ENCODE peak calls at places on chromosome 11, in seven cellular contexts. N is CD4-positive, alpha-beta T cell; P is coronary artery; J is GM23248; K is IMR-90; G is HCT116; Z is pancreas. M is an unnamed sample.

GRCh38 chr11:2944953-2945756 is 15.9 kb upstream of the PHLDA2 start:
- DNase-seq in N (no peak), P (peak), J (peak), K (peak), G (no peak), Z (peak), M (no peak)

GRCh38 chr11:14773755-14774154 is 118.3 kb downstream of the CYP2R1 start:
- DNase-seq in N (no peak), P (no peak), J (peak), K (peak), G (no peak), Z (no peak), M (no peak)

GRCh38 chr11:76085321-76085720 is 121.0 kb downstream of the WNT11 start:
- DNase-seq in N (no peak), P (no peak), J (no peak), K (no peak), G (no peak), Z (no peak), M (no peak)

GRCh38 chr11:130118636-130119387 is 40.8 kb upstream of the ST14 start:
- DNase-seq in N (no peak), P (no peak), J (no peak), K (no peak), G (no peak), Z (no peak), M (no peak)

GRCh38 chr11:36693139-36693845 is 95.3 kb upstream of the RAG2 start:
- DNase-seq in N (no peak), P (no peak), J (no peak), K (no peak), G (no peak), Z (no peak), M (no peak)

GRCh38 chr11:76208829-76209670 is 2.7 kb upstream of the WNT11 start:
- DNase-seq in N (peak), P (peak), J (peak), K (peak), G (no peak), Z (peak), M (no peak)

GRCh38 chr11:94823127-94823732 is 55.1 kb downstream of the AMOTL1 start:
- DNase-seq in N (no peak), P (no peak), J (no peak), K (no peak), G (no peak), Z (no peak), M (no peak)

GRCh38 chr11:9858822-9859221 is 194.9 kb downstream of the SWAP70 start:
- DNase-seq in N (no peak), P (no peak), J (peak), K (peak), G (no peak), Z (no peak), M (no peak)

GRCh38 chr11:9738126-9738525 is 74.2 kb downstream of the SWAP70 start:
- DNase-seq in N (no peak), P (no peak), J (no peak), K (no peak), G (no peak), Z (no peak), M (no peak)

GRCh38 chr11:107505667-107506066 is 48.0 kb upstream of the CWF19L2 start:
- DNase-seq in N (no peak), P (no peak), J (no peak), K (no peak), G (no peak), Z (no peak), M (no peak)

GRCh38 chr11:117934526-117935307 is 5.5 kb upstream of the TMPRSS13 start:
- DNase-seq in N (no peak), P (peak), J (no peak), K (no peak), G (no peak), Z (no peak), M (no peak)

GRCh38 chr11:19311306-19312030 is 70.7 kb upstream of the E2F8 start:
- DNase-seq in N (no peak), P (no peak), J (peak), K (peak), G (peak), Z (peak), M (no peak)

GRCh38 chr11:57775474-57775873 is 13.9 kb downstream of the CTNND1 start:
- DNase-seq in N (no peak), P (no peak), J (peak), K (no peak), G (no peak), Z (no peak), M (no peak)

GRCh38 chr11:133784359-133784758 is 61.0 kb downstream of the SPATA19 start:
- DNase-seq in N (no peak), P (no peak), J (no peak), K (no peak), G (no peak), Z (no peak), M (no peak)

GRCh38 chr11:59556115-59556882 is 45.0 kb downstream of the OR4D9 start:
- DNase-seq in N (peak), P (peak), J (peak), K (peak), G (peak), Z (peak), M (no peak)

GRCh38 chr11:78676026-78676557 is 101.4 kb upstream of the NARS2 start:
- DNase-seq in N (no peak), P (no peak), J (no peak), K (no peak), G (no peak), Z (no peak), M (no peak)

GRCh38 chr11:14054708-14055107 is 92.2 kb downstream of the SPON1 start:
- DNase-seq in N (no peak), P (no peak), J (peak), K (no peak), G (no peak), Z (no peak), M (no peak)

GRCh38 chr11:14741195-14741594 is 97.6 kb downstream of the PDE3B start:
- DNase-seq in N (no peak), P (no peak), J (no peak), K (no peak), G (no peak), Z (no peak), M (no peak)

GRCh38 chr11:125170001-125170405 is 5.5 kb downstream of the PKNOX2 start:
- DNase-seq in N (no peak), P (peak), J (no peak), K (peak), G (no peak), Z (no peak), M (no peak)

GRCh38 chr11:11346249-11346648 is 6.8 kb downstream of the CSNK2A3 start:
- DNase-seq in N (no peak), P (no peak), J (no peak), K (no peak), G (no peak), Z (no peak), M (no peak)

GRCh38 chr11:82818399-82819043 is 81.7 kb downstream of the PRCP start:
- DNase-seq in N (no peak), P (no peak), J (no peak), K (no peak), G (no peak), Z (no peak), M (no peak)

GRCh38 chr11:44949160-44950035 is 1.3 kb downstream of the TP53I11 start:
- DNase-seq in N (no peak), P (no peak), J (peak), K (peak), G (no peak), Z (peak), M (no peak)

GRCh38 chr11:31419669-31420068 is 50.0 kb downstream of the DNAJC24 start:
- DNase-seq in N (no peak), P (no peak), J (no peak), K (peak), G (no peak), Z (no peak), M (no peak)

GRCh38 chr11:111128471-111128870 is 117.1 kb upstream of the POU2AF2 start:
- DNase-seq in N (no peak), P (no peak), J (no peak), K (no peak), G (no peak), Z (no peak), M (no peak)

GRCh38 chr11:78446210-78446609 is 28.6 kb upstream of the GAB2 start:
- DNase-seq in N (no peak), P (no peak), J (no peak), K (no peak), G (no peak), Z (no peak), M (no peak)

GRCh38 chr11:47532597-47533213 is 20.2 kb downstream of the CELF1 start:
- DNase-seq in N (no peak), P (no peak), J (peak), K (peak), G (no peak), Z (no peak), M (no peak)

GRCh38 chr11:43779306-43779705 is 98.8 kb downstream of the HSD17B12 start:
- DNase-seq in N (no peak), P (no peak), J (peak), K (no peak), G (no peak), Z (no peak), M (no peak)

GRCh38 chr11:64722141-64723050 is 601 bp downstream of the NRXN2 start:
- DNase-seq in N (no peak), P (no peak), J (no peak), K (no peak), G (no peak), Z (no peak), M (no peak)

GRCh38 chr11:132058211-132058772 is 687.9 kb downstream of the NTM start:
- DNase-seq in N (no peak), P (no peak), J (peak), K (peak), G (no peak), Z (no peak), M (no peak)

GRCh38 chr11:128525411-128526243 is 61.7 kb downstream of the ETS1 start:
- DNase-seq in N (no peak), P (no peak), J (peak), K (peak), G (no peak), Z (no peak), M (no peak)

GRCh38 chr11:63866211-63866610 is 27.3 kb downstream of the MARK2 start:
- DNase-seq in N (peak), P (no peak), J (peak), K (peak), G (no peak), Z (peak), M (no peak)

GRCh38 chr11:96149743-96150555 is 193.0 kb downstream of the MAML2 start:
- DNase-seq in N (no peak), P (no peak), J (peak), K (peak), G (no peak), Z (no peak), M (no peak)

DNA sequence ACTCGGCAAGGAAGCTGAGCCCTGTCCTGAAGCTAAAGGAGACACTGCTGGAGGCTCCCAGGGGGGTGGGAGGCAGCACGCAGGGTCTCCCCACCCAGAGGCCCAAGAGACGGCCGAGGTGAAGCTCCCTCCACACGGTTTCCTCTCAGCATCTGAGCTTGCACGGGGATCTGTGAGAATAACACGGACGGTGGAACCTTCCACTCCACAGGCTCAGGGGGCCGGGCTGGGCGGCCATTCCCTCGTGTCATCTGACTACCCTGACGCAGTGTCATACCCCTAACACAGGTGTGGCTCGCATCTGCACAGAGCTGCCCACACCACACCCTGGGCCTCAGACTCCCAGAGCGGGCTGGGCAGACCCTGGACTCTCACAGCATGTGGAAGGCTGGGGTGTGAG is 409.7 kb downstream of the SHANK2 start:
- DNase-seq in N (no peak), P (no peak), J (no peak), K (no peak), G (no peak), Z (no peak), M (no peak)
- H3K27ac ChIP-seq in N (no peak), P (no peak), J (no peak), K (no peak), G (no peak), Z (no peak), M (no peak)

GRCh38 chr11:66880484-66881211 is 23.8 kb downstream of the LRFN4 start:
- DNase-seq in N (no peak), P (no peak), J (no peak), K (peak), G (no peak), Z (no peak), M (peak)

GRCh38 chr11:66879583-66879982 is 22.7 kb downstream of the LRFN4 start:
- DNase-seq in N (no peak), P (no peak), J (no peak), K (no peak), G (no peak), Z (no peak), M (no peak)

GRCh38 chr11:66881927-66882452 is 25.1 kb downstream of the LRFN4 start:
- DNase-seq in N (no peak), P (no peak), J (no peak), K (no peak), G (no peak), Z (no peak), M (no peak)

GRCh38 chr11:66882540-66882939 is 25.7 kb downstream of the LRFN4 start:
- DNase-seq in N (no peak), P (no peak), J (no peak), K (no peak), G (no peak), Z (no peak), M (no peak)

DNA sequence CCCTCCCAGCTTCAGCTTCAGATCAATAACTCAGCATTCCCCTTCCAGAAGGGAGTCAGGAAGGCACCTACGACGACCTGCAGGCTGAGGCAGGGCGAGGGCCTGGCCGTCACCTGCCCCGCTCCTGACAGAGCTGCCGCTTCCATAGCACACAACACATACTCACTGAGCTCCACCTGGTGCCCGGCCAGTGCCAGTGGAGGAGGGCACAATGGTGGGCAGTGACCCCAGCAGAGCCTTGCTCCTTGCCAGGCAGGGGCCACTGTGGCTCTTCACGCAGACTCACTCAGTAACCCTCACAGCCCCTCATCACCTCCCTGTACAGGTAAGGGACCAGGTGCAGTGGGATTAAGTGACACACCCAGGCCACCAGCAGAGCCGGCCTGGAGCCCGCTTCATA is 24.6 kb downstream of the LRFN4 start:
- DNase-seq in N (no peak), P (no peak), J (no peak), K (no peak), G (no peak), Z (no peak), M (no peak)
- H3K27ac ChIP-seq in N (no peak), P (no peak), J (no peak), K (no peak), G (no peak), Z (no peak), M (no peak)

GRCh38 chr11:21460082-21460481 is 732.8 kb upstream of the ANO5 start:
- DNase-seq in N (no peak), P (no peak), J (no peak), K (no peak), G (no peak), Z (no peak), M (no peak)
- H3K27ac ChIP-seq in N (no peak), P (no peak), J (no peak), K (no peak), G (no peak), Z (no peak), M (no peak)

DNA sequence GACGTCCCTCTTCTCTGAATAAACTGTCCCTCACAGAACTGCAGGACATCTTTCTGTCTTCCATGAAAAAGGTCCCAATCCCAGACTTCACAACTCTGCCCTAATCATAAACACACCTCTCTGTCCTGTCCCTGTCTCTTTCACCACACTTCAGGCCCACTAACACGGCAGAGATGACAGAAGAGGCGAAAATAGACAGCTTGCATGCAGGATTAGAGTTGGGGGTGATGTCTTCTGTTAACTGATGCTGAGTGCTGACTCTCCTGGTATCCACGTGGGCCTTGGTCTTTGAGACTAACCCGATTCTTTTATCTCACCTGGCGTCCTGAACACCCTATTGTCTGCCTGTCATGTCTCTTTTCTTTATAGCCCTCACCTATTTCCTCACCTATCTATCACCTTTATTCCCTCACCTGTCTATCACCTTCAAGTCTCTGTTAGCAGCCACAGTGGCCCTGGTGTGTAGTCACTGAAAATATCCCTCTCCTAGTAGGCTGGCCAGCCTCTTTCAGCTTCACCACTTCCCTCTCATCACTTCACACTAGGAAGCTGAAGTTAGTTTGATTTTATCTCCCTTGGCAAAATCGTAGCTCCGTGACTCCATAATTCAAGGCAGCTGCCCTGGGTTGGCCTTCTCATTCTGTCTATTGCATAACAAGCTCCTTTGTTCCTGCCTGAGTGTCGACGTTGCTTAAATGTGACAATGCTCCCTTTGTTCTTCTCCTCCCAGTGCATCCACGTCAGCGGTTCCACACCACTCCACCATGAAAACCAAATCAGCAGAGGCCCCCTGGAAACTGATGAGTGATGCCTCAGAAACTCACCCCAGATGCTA is 30.6 kb upstream of the DRD2 start:
- DNase-seq in N (no peak), P (peak), J (peak), K (peak), G (peak), Z (no peak), M (peak)
- H3K27ac ChIP-seq in N (no peak), P (no peak), J (peak), K (no peak), G (no peak), Z (no peak), M (peak)

GRCh38 chr11:85825590-85825989 is 14.6 kb upstream of the SYTL2 start:
- DNase-seq in N (no peak), P (no peak), J (no peak), K (no peak), G (no peak), Z (no peak), M (no peak)

GRCh38 chr11:85826096-85826855 is 15.3 kb upstream of the SYTL2 start:
- DNase-seq in N (no peak), P (no peak), J (peak), K (peak), G (no peak), Z (no peak), M (no peak)

GRCh38 chr11:85828640-85828978 is 17.7 kb upstream of the SYTL2 start:
- DNase-seq in N (no peak), P (no peak), J (no peak), K (no peak), G (no peak), Z (no peak), M (no peak)

GRCh38 chr11:85829172-85829571 is 18.2 kb upstream of the SYTL2 start:
- DNase-seq in N (no peak), P (no peak), J (no peak), K (no peak), G (no peak), Z (no peak), M (no peak)

DNA sequence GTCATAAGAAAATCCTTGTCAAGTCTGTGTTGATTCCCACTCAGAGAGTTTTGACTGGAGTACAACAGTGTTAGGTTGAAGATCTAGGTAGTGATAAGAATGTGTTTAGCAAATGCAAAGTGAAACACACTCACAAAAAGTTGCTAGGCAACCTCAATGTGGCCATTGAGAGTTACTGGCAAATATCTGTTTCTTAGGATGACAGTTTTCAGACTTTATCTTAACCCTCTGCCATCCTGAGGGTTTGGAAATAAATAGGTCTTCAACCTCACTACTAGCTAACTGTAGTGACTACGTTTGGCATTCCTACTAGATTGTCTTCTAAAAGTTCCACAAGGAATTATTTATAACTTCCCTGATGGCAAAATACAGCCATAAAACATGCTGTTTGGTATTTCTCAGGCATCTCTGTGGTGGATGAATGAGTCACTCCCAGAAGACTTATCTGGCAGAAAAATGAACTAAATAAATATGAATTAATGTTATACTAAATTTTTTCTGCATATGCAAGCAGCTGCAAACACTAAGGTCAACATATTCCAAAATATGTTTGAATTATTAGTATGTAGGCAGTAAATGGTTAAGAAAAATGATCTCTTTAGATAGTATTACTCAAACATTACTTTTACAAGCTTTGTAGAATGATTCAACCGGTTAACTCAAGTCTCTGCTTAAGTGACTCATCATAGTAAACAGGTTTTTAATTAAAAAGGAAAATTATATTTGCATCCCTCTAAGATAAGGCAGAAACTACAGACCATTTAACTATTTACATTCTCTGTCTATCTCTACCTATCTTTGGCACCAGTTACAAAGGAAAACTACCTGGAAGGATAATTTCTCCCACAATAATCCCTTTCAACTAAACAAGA is 17.1 kb upstream of the SYTL2 start:
- DNase-seq in N (peak), P (no peak), J (peak), K (peak), G (peak), Z (no peak), M (peak)
- H3K27ac ChIP-seq in N (peak), P (peak), J (peak), K (peak), G (peak), Z (peak), M (peak)

GRCh38 chr11:33779849-33780528 is 5.7 kb upstream of the FBXO3 start:
- DNase-seq in N (no peak), P (no peak), J (peak), K (peak), G (no peak), Z (no peak), M (no peak)
- H3K27ac ChIP-seq in N (no peak), P (no peak), J (peak), K (no peak), G (no peak), Z (no peak), M (no peak)

GRCh38 chr11:69269926-69270697 is 23.8 kb upstream of the MYEOV start:
- DNase-seq in N (no peak), P (no peak), J (no peak), K (no peak), G (no peak), Z (no peak), M (no peak)
- H3K27ac ChIP-seq in N (no peak), P (no peak), J (no peak), K (no peak), G (no peak), Z (no peak), M (no peak)